ENCODE peak calls at places on chromosomes 1 and 21, in five cellular contexts. U, C, T, E and A are unnamed samples.

GRCh38 chr1:79694241-79694640 is 687.7 kb upstream of the ADGRL4 start:
- DNase-seq in T (no peak), E (no peak), C (no peak), U (no peak), A (no peak)

GRCh38 chr1:93964777-93965200 is 55.6 kb upstream of the GCLM start:
- DNase-seq in U (no peak), T (no peak), E (no peak), C (no peak), A (no peak)

GRCh38 chr1:215418876-215419442 is 148.1 kb upstream of the KCTD3 start:
- DNase-seq in U (no peak), C (no peak), E (no peak), T (no peak), A (no peak)

GRCh38 chr1:159250817-159251216 is 46.1 kb downstream of the ACKR1 start:
- DNase-seq in U (no peak), E (no peak), C (no peak), T (no peak), A (no peak)

GRCh38 chr21:45339430-45340405 is 52.0 kb upstream of the POFUT2 start:
- DNase-seq in U (peak; percentile 14), C (no peak), T (no peak), E (no peak), A (no peak)

GRCh38 chr1:233424727-233425222 is 97.3 kb downstream of the MAP3K21 start:
- DNase-seq in U (no peak), T (no peak), C (no peak), E (no peak), A (no peak)

GRCh38 chr1:20511518-20512428 is 3.8 kb upstream of the MUL1 start:
- DNase-seq in T (no peak), C (no peak), U (no peak), E (no peak), A (no peak)

GRCh38 chr1:12619396-12620141 is 1.6 kb upstream of the DHRS3 start:
- DNase-seq in C (peak; percentile 62), U (peak; percentile 91), E (peak; percentile 78), T (peak; percentile 42), A (peak; percentile 32)

GRCh38 chr1:210464519-210465039 is 135.9 kb downstream of the HHAT start:
- DNase-seq in T (no peak), U (no peak), E (no peak), C (no peak), A (no peak)

GRCh38 chr1:227889047-227889862 is 58.5 kb downstream of the WNT9A start:
- DNase-seq in U (no peak), E (peak; percentile 8), C (no peak), T (no peak), A (no peak)

GRCh38 chr1:48470506-48470905 is 1.5 kb downstream of the SPATA6 start:
- DNase-seq in C (no peak), U (peak; percentile 60), T (no peak), E (peak; percentile 15), A (no peak)

GRCh38 chr1:152164542-152165136 is 5.6 kb upstream of the RPTN start:
- DNase-seq in C (no peak), T (no peak), U (no peak), E (no peak), A (no peak)

GRCh38 chr1:30817083-30817450 is 59.5 kb upstream of the LAPTM5 start:
- DNase-seq in T (no peak), U (no peak), E (no peak), C (no peak), A (no peak)

GRCh38 chr1:201624741-201625646 is 86.1 kb downstream of the NAV1 start:
- DNase-seq in C (no peak), E (no peak), U (no peak), T (no peak), A (no peak)

GRCh38 chr1:202007703-202008489 is 2.5 kb upstream of the ELF3 start:
- DNase-seq in C (no peak), E (peak; percentile 84), T (no peak), U (no peak), A (no peak)

GRCh38 chr1:234253732-234254131 is 119.5 kb upstream of the COA6 start:
- DNase-seq in U (no peak), E (no peak), T (no peak), C (no peak), A (no peak)

GRCh38 chr1:8856689-8857412 is 21.6 kb downstream of the ENO1 start:
- DNase-seq in T (no peak), E (no peak), C (no peak), U (no peak), A (no peak)

GRCh38 chr1:34427170-34427569 is 250.5 kb downstream of the C1orf94 start:
- DNase-seq in C (no peak), T (no peak), E (no peak), U (no peak), A (no peak)

GRCh38 chr1:32180186-32181060 is 948 bp downstream of the TXLNA start:
- DNase-seq in T (no peak), E (peak; percentile 75), C (no peak), U (peak; percentile 79), A (no peak)

GRCh38 chr1:220776725-220777326 is 9.9 kb upstream of the MTARC1 start:
- DNase-seq in E (peak; percentile 89), C (peak; percentile 37), U (peak; percentile 84), T (peak; percentile 53), A (peak; percentile 13)

GRCh38 chr1:21543598-21543997 is 34.4 kb downstream of the ALPL start:
- DNase-seq in U (no peak), T (no peak), C (no peak), E (no peak), A (no peak)

GRCh38 chr1:45685308-45686080 is 839 bp downstream of the GPBP1L1 start:
- DNase-seq in T (no peak), E (no peak), C (no peak), U (no peak), A (no peak)

GRCh38 chr1:104853276-104853675 is 1103.6 kb downstream of the AMY1C start:
- DNase-seq in C (no peak), E (no peak), U (no peak), T (no peak), A (no peak)

GRCh38 chr1:62175568-62176179 is 19.0 kb upstream of the L1TD1 start:
- DNase-seq in E (peak; percentile 40), T (peak; percentile 81), C (no peak), U (no peak), A (peak; percentile 50)

GRCh38 chr1:85214654-85215053 is 13.8 kb upstream of the SYDE2 start:
- DNase-seq in C (no peak), E (no peak), U (no peak), T (no peak), A (no peak)

GRCh38 chr1:13808729-13809131 is 108.7 kb downstream of the PRDM2 start:
- DNase-seq in T (peak; percentile 7), U (no peak), E (no peak), C (no peak), A (no peak)

GRCh38 chr1:32816676-32817158 is 441 bp downstream of the YARS1 start:
- DNase-seq in U (no peak), E (peak; percentile 25), T (no peak), C (no peak), A (peak; percentile 17)

GRCh38 chr1:206982216-206982615 is 12.0 kb upstream of the FCAMR start:
- DNase-seq in T (peak; percentile 44), U (no peak), E (peak; percentile 65), C (peak; percentile 34), A (no peak)

GRCh38 chr1:37999434-38000232 is 5.7 kb downstream of the FHL3 start:
- DNase-seq in T (no peak), C (no peak), E (no peak), U (peak; percentile 83), A (no peak)

GRCh38 chr1:1230656-1231399 is 973 bp downstream of the SDF4 start:
- DNase-seq in C (no peak), T (no peak), E (no peak), U (no peak), A (no peak)